ENCODE peak calls at places on chromosomes 11 and 22, in nine cellular contexts. G is A549, C is GM23338, E is K562, J is HepG2, F is SK-N-SH, Q is HL-60, Y is HCT116, V is GM12878. P is an unnamed sample.

GRCh38 chr11:122232985-122233384 is 117.0 kb upstream of the BLID start:
- DNase-seq in G (no peak), C (no peak), E (no peak), J (no peak), F (no peak), Q (no peak), Y (no peak), V (no peak), P (no peak)

GRCh38 chr22:39456262-39457046 is at the start of gene MGAT3:
- DNase-seq in G (no peak), C (no peak), E (no peak), J (no peak), F (peak; percentile 57), Q (no peak), Y (no peak), V (no peak), P (no peak)

GRCh38 chr11:121318848-121319834 is 26.6 kb downstream of the SC5D start:
- DNase-seq in G (no peak), C (peak; percentile 69), E (no peak), J (peak; percentile 30), F (peak; percentile 68), Q (peak; percentile 64), Y (peak; percentile 32), V (no peak), P (peak; percentile 38)

GRCh38 chr22:27212617-27213177 is 555.3 kb downstream of the MIAT start:
- DNase-seq in G (peak; percentile 41), C (no peak), E (no peak), J (no peak), F (no peak), Q (no peak), Y (no peak), V (no peak), P (no peak)

GRCh38 chr11:24391165-24391564 is 105.7 kb upstream of the LUZP2 start:
- DNase-seq in G (no peak), C (no peak), E (no peak), J (no peak), F (no peak), Q (no peak), Y (no peak), V (no peak), P (no peak)

GRCh38 chr11:11450744-11451362 is 97.8 kb upstream of the CSNK2A3 start:
- DNase-seq in G (no peak), C (no peak), E (no peak), J (no peak), F (no peak), Q (no peak), Y (peak; percentile 26), V (no peak), P (no peak)

GRCh38 chr11:2690596-2691354 is 9.0 kb downstream of the KCNQ1OT1 start:
- DNase-seq in G (no peak), C (peak; percentile 24), E (no peak), J (no peak), F (no peak), Q (no peak), Y (no peak), V (no peak), P (no peak)

GRCh38 chr11:68950268-68950667 is 30.5 kb downstream of the MRGPRD start:
- DNase-seq in G (peak; percentile 68), C (peak; percentile 85), E (peak; percentile 52), J (no peak), F (peak; percentile 49), Q (peak; percentile 23), Y (peak; percentile 15), V (no peak), P (no peak)

GRCh38 chr11:48103621-48104561 is 112.7 kb upstream of the OR4B1 start:
- DNase-seq in G (no peak), C (no peak), E (no peak), J (peak; percentile 29), F (no peak), Q (no peak), Y (no peak), V (no peak), P (no peak)

GRCh38 chr11:33530824-33531223 is 169.8 kb downstream of the C11orf91 start:
- DNase-seq in G (no peak), C (no peak), E (no peak), J (no peak), F (no peak), Q (no peak), Y (no peak), V (no peak), P (no peak)

GRCh38 chr11:122478986-122479385 is 176.5 kb upstream of the UBASH3B start:
- DNase-seq in G (no peak), C (no peak), E (no peak), J (no peak), F (no peak), Q (peak; percentile 65), Y (no peak), V (no peak), P (no peak)

GRCh38 chr11:1305063-1305495 is 4.4 kb downstream of the TOLLIP start:
- DNase-seq in G (no peak), C (no peak), E (no peak), J (no peak), F (no peak), Q (no peak), Y (no peak), V (no peak), P (no peak)

GRCh38 chr11:119108151-119108856 is 1.2 kb downstream of the C2CD2L start:
- DNase-seq in G (no peak), C (peak; percentile 68), E (peak; percentile 61), J (peak; percentile 73), F (peak; percentile 49), Q (peak; percentile 73), Y (no peak), V (no peak), P (no peak)
- TF ChIP-seq REST in G (no peak), C (no peak), E (no peak), J (no peak), F (no peak), Q (no peak), Y (no peak), V (no peak), P (no peak)

GRCh38 chr22:49205401-49205800 is 622.3 kb downstream of the BRD1 start:
- DNase-seq in G (no peak), C (no peak), E (no peak), J (no peak), F (no peak), Q (no peak), Y (no peak), V (no peak), P (no peak)

GRCh38 chr22:49203863-49204598 is 623.6 kb downstream of the BRD1 start:
- DNase-seq in G (no peak), C (no peak), E (no peak), J (no peak), F (no peak), Q (no peak), Y (no peak), V (no peak), P (no peak)

GRCh38 chr22:49203091-49203862 is 624.4 kb downstream of the BRD1 start:
- DNase-seq in G (no peak), C (no peak), E (no peak), J (no peak), F (peak; percentile 19), Q (no peak), Y (no peak), V (no peak), P (no peak)

GRCh38 chr22:49206281-49206680 is 621.4 kb downstream of the BRD1 start:
- DNase-seq in G (no peak), C (no peak), E (no peak), J (no peak), F (no peak), Q (no peak), Y (no peak), V (no peak), P (no peak)

GRCh38 chr22:49204599-49205214 is 623.0 kb downstream of the BRD1 start:
- DNase-seq in G (no peak), C (no peak), E (no peak), J (no peak), F (no peak), Q (no peak), Y (no peak), V (no peak), P (no peak)
- TF ChIP-seq REST in G (no peak), C (no peak), E (no peak), J (no peak), F (no peak), Q (no peak), Y (no peak), V (no peak), P (no peak)

DNA sequence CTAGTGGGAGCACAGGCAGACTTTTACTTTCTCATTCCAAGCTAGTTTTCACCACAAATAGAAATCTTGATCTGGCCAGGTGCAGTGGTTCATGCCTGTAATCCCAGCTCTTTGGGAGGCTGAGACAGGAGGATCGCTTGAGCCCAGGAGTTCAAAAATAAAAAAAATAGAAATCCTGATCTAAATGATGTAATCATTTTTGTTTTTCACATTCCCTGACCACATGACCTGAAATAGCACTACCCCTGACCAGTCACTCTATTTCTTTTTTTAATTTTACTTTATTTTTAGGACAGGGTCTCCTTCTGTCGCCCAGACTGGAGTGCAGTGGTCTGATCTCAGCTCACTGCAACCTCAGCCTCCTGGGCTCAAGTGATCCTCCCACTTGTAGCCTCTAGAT is 2.3 kb upstream of the TCN2 start:
- DNase-seq in G (no peak), C (no peak), E (no peak), J (no peak), F (no peak), Q (no peak), Y (no peak), V (no peak), P (no peak)
- TF ChIP-seq REST in G (no peak), C (no peak), E (no peak), J (no peak), F (no peak), Q (no peak), Y (no peak), V (no peak), P (no peak)

GRCh38 chr11:62017878-62018642 is 50.6 kb upstream of the FTH1 start:
- DNase-seq in G (no peak), C (no peak), E (no peak), J (no peak), F (no peak), Q (no peak), Y (no peak), V (no peak), P (no peak)

GRCh38 chr11:62024975-62025374 is 57.5 kb upstream of the FTH1 start:
- DNase-seq in G (no peak), C (no peak), E (no peak), J (peak; percentile 21), F (no peak), Q (no peak), Y (no peak), V (no peak), P (no peak)

GRCh38 chr11:62025429-62026105 is 58.1 kb upstream of the FTH1 start:
- DNase-seq in G (peak; percentile 86), C (no peak), E (peak; percentile 83), J (peak; percentile 87), F (no peak), Q (peak; percentile 99), Y (peak; percentile 82), V (peak; percentile 56), P (peak; percentile 80)

GRCh38 chr11:62018978-62019664 is 51.7 kb upstream of the FTH1 start:
- DNase-seq in G (no peak), C (no peak), E (no peak), J (no peak), F (no peak), Q (peak; percentile 33), Y (no peak), V (no peak), P (no peak)

DNA sequence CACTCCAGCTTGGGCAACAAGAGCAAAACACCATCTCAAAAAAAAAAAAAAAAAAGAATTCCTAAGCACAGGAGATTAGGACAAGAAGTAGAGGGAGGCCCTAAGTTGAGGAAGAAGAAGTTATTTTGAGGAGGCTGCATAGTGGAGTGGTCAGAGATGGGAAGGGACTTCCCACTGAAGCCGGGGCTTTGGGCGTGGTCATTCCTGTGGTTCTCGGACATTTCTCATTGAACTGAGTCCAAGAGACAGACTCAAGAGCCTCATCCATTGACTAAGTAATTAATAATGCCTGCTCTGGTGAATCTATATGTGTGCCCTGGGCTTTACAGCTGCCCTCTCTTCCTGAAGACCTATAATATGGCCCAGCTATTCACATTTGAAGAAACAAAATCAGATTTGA is 53.2 kb upstream of the FTH1 start:
- DNase-seq in G (no peak), C (no peak), E (no peak), J (no peak), F (no peak), Q (no peak), Y (no peak), V (no peak), P (no peak)
- TF ChIP-seq REST in G (no peak), C (no peak), E (no peak), J (no peak), F (no peak), Q (no peak), Y (no peak), V (no peak), P (no peak)

P was measured in Panc1.